ENCODE peak calls at places on chromosomes 11 and 22, in eight cellular contexts. C is HFF-Myc; H is lung; B is kidney epithelial cell; O is sigmoid colon; A is CD4-positive, alpha-beta T cell; D is AG04450; R is brain microvascular endothelial cell. Y is an unnamed sample.

GRCh38 chr11:9263840-9264380 is 1.2 kb downstream of the DENND5A start:
- DNase-seq in C (no peak), H (no peak), B (no peak), O (no peak), A (peak; percentile 2), D (no peak), R (no peak), Y (peak; percentile 72)

GRCh38 chr11:95671768-95672167 is 117.8 kb downstream of the FAM76B start:
- DNase-seq in C (peak; percentile 17), H (no peak), B (no peak), O (no peak), A (no peak), D (peak; percentile 18), R (no peak), Y (peak; percentile 49)

GRCh38 chr11:33554219-33554618 is 146.4 kb downstream of the C11orf91 start:
- DNase-seq in C (no peak), H (no peak), B (no peak), O (no peak), A (no peak), D (no peak), R (no peak), Y (no peak)

GRCh38 chr22:42947211-42947990 is 67.5 kb downstream of the PACSIN2 start:
- DNase-seq in C (no peak), H (no peak), B (no peak), O (no peak), A (no peak), D (no peak), R (peak; percentile 37), Y (no peak)

GRCh38 chr11:63869686-63870085 is 30.8 kb downstream of the MARK2 start:
- DNase-seq in C (no peak), H (no peak), B (no peak), O (no peak), A (peak; percentile 51), D (no peak), R (no peak), Y (no peak)

GRCh38 chr11:94325681-94326080 is 21.3 kb downstream of the IZUMO1R start:
- DNase-seq in C (no peak), H (no peak), B (no peak), O (no peak), A (no peak), D (no peak), R (peak; percentile 14), Y (peak; percentile 39)

GRCh38 chr11:95230054-95231034 is 658 bp downstream of the SESN3 start:
- DNase-seq in C (no peak), H (peak; percentile 30), B (no peak), O (peak; percentile 64), A (peak; percentile 11), D (no peak), R (peak; percentile 7), Y (peak; percentile 10)

GRCh38 chr11:20931029-20931428 is 261.6 kb downstream of the NELL1 start:
- DNase-seq in C (no peak), H (no peak), B (no peak), O (no peak), A (no peak), D (no peak), R (no peak), Y (no peak)

GRCh38 chr11:123616505-123617198 is 37.8 kb downstream of the SCN3B start:
- DNase-seq in C (peak; percentile 16), H (peak; percentile 34), B (no peak), O (peak; percentile 85), A (no peak), D (peak; percentile 61), R (no peak), Y (peak; percentile 74)

GRCh38 chr11:125431481-125431880 is 64.6 kb downstream of the FEZ1 start:
- DNase-seq in C (no peak), H (no peak), B (no peak), O (no peak), A (no peak), D (no peak), R (no peak), Y (no peak)

GRCh38 chr11:96339704-96340554 is 3.1 kb downstream of the MAML2 start:
- DNase-seq in C (no peak), H (no peak), B (no peak), O (no peak), A (no peak), D (no peak), R (no peak), Y (no peak)

DNA sequence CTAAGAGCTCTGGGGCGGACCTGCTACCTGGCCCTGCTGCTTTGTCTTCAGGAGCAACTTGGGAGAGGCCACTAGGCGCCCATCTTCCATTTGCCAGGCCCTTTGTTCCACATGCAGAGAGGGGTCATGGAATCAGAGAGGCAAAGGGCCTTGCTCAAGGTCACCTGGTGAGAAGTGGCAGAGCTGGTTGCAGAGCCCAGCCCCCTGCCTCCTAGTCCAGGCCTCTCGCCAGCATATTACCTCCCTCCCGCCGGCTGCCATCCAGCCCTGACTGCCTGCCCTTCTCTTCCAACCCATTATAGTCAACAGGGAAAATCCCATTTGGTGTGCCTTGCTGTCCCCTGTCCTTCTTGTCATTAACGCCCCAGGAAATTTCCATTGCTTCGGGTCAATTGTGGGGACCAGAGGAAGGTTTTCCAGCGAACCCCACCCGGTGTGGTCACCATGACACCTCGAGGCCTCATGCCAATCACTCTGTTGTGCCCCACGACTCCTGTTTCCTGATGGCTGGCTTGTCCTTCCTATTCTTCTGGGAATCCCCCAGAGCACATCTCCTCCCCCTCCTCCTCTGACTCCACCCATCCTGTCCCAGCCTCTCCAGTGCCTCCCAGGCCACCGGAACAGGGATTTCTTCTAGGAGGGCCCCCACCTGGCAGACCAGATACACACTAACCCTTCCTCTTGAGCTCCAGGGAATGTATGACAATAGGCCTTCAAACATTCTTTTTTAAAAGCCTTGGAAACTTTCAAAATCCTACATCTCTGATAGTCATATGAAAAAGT is 77.0 kb downstream of the NECTIN1 start:
- DNase-seq in C (no peak), H (no peak), B (no peak), O (no peak), A (no peak), D (no peak), R (no peak), Y (no peak)
- TF ChIP-seq CTCF in C (no peak), H (no peak), B (no peak), O (no peak), A (no peak), D (no peak), R (no peak), Y (no peak)

DNA sequence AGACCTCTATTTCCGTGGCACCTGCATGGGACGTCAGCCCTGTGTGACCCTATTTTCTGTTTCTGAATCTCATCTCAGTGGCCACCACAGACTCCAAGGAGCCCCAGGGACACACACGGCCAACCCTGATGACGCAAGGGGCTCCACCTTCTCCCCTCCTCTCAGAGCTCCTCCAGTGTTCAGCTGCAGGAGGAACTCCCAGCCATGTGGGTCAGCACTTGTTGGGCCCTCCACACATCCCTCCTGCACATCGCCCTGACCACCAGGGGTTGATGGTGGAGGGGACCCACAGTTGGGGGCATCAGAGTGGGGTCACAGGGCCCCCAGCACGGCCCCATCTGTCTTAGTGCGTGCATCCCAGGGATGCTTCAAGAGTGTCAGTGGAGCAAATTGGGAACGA is 499.6 kb downstream of the BRD1 start:
- DNase-seq in C (no peak), H (no peak), B (no peak), O (peak; percentile 48), A (no peak), D (no peak), R (no peak), Y (no peak)
- TF ChIP-seq CTCF in C (no peak), H (no peak), B (no peak), O (no peak), A (no peak), D (no peak), R (no peak), Y (no peak)

DNA sequence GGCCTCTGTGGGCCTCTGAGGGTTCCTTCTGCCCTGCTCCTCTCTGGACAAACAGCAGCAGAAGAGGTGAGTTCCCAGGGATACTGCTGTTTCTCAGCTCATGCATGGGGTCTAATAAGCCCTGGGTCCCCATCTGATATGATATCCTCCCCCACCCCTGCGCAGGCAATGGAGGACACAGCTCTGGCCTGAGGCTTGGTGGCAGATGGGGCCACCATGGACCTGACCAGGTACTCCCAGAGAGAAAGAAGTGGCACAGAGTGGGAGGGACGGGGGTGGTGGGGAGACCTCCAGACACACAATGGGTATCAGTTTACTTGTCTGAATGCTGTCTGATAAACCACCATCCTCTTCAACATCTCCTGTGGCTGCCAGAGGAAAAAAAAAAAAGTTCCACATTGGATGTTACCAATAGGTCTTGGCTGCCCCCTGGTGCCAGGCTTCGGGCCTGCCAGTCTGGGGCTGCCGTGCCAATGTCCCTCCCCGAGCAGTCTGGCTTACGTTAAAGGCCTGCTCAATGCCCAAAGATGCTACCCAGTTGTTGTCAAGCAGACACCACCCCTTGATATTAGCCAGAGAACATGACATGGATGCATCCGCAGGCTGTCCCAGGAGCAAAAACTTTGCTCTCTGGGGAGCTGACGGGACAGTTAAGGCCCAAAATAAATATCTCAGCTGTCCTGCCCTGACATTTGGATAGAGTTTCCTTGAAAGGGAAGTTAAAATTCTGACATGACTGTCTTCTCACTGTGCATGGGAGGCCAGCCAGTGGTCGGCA is 27.9 kb upstream of the ABCC8 start:
- DNase-seq in C (peak; percentile 14), H (peak; percentile 77), B (no peak), O (peak; percentile 91), A (peak; percentile 63), D (peak; percentile 6), R (peak; percentile 64), Y (peak; percentile 60)
- TF ChIP-seq CTCF in C (peak; percentile 83), H (peak; percentile 85), B (peak; percentile 93), O (peak; percentile 68), A (peak; percentile 87), D (peak; percentile 89), R (peak; percentile 94), Y (peak; percentile 86)

GRCh38 chr22:31952094-31952401 is 7.7 kb downstream of the YWHAH start:
- DNase-seq in C (no peak), H (no peak), B (no peak), O (no peak), A (no peak), D (no peak), R (no peak), Y (no peak)
- TF ChIP-seq CTCF in C (no peak), H (no peak), B (no peak), O (no peak), A (no peak), D (peak; percentile 13), R (peak; percentile 24), Y (peak; percentile 20)

GRCh38 chr11:65378208-65378927 is 4.1 kb downstream of the SLC25A45 start:
- DNase-seq in C (no peak), H (no peak), B (no peak), O (no peak), A (no peak), D (no peak), R (no peak), Y (no peak)
- TF ChIP-seq CTCF in C (no peak), H (no peak), B (peak; percentile 10), O (no peak), A (no peak), D (no peak), R (peak; percentile 9), Y (no peak)

Y was measured in fibroblast of villous mesenchyme.